ENCODE peak calls at places on chromosomes 2 and 18, in four cellular contexts. One of them, this sample, is unnamed.

GRCh38 chr18:59744271-59744721 is 47.1 kb upstream of the CCBE1 start:
- DNase-seq in neural crest cell: no peak
- DNase-seq in GM23338: no peak
- DNase-seq in GM19239: no peak
- DNase-seq in this sample: peak

GRCh38 chr2:101732199-101732598 is 34.7 kb downstream of the MAP4K4 start:
- DNase-seq in GM19239: no peak
- DNase-seq in neural crest cell: no peak
- DNase-seq in GM23338: no peak
- DNase-seq in this sample: no peak

GRCh38 chr18:36406805-36407204 is 109.3 kb downstream of the FHOD3 start:
- DNase-seq in GM19239: no peak
- DNase-seq in GM23338: no peak
- DNase-seq in neural crest cell: no peak
- DNase-seq in this sample: no peak

GRCh38 chr2:33437297-33437696 is 39.2 kb upstream of the RASGRP3 start:
- DNase-seq in GM19239: no peak
- DNase-seq in GM23338: no peak
- DNase-seq in neural crest cell: no peak
- DNase-seq in this sample: no peak

GRCh38 chr2:208570851-208571763 is 164.5 kb downstream of the PTH2R start:
- DNase-seq in GM23338: peak
- DNase-seq in neural crest cell: no peak
- DNase-seq in GM19239: no peak
- DNase-seq in this sample: no peak

GRCh38 chr2:216236486-216236885 is 127.3 kb downstream of the XRCC5 start:
- DNase-seq in GM23338: no peak
- DNase-seq in GM19239: no peak
- DNase-seq in neural crest cell: no peak
- DNase-seq in this sample: no peak

GRCh38 chr2:222362336-222362735 is 62.0 kb upstream of the SGPP2 start:
- DNase-seq in neural crest cell: no peak
- DNase-seq in GM19239: no peak
- DNase-seq in GM23338: no peak
- DNase-seq in this sample: no peak

GRCh38 chr2:1986166-1986565 is 241.9 kb upstream of the PXDN start:
- DNase-seq in GM19239: no peak
- DNase-seq in neural crest cell: no peak
- DNase-seq in GM23338: no peak
- DNase-seq in this sample: no peak

GRCh38 chr2:201114350-201114749 is 1.6 kb upstream of the CFLAR start:
- DNase-seq in GM23338: no peak
- DNase-seq in neural crest cell: no peak
- DNase-seq in GM19239: no peak
- DNase-seq in this sample: no peak

GRCh38 chr18:32349728-32350395 is 120.8 kb downstream of the GAREM1 start:
- DNase-seq in GM23338: no peak
- DNase-seq in GM19239: no peak
- DNase-seq in neural crest cell: no peak
- DNase-seq in this sample: peak

This sample was measured in epithelial cell of proximal tubule.